ENCODE peak calls at places on chromosomes 11 and 22, in ten cellular contexts. M, K, Y, Z, S, D, N, X, P and F are unnamed samples.

GRCh38 chr22:21568207-21569075 is 927 bp downstream of the UBE2L3 start:
- DNase-seq in M (no peak), K (no peak), Y (no peak), Z (no peak), S (peak; percentile 57), D (no peak), N (no peak), X (no peak), P (no peak), F (no peak)

GRCh38 chr22:32693102-32693501 is 108.4 kb upstream of the TIMP3 start:
- DNase-seq in M (no peak), K (no peak), Y (no peak), Z (no peak), S (no peak), D (no peak), N (no peak), X (no peak), P (no peak), F (no peak)

GRCh38 chr22:22855085-22855484 is 32.5 kb upstream of the IGLL5 start:
- DNase-seq in M (no peak), K (no peak), Y (no peak), Z (no peak), S (no peak), D (no peak), N (no peak), X (no peak), P (no peak), F (no peak)

GRCh38 chr11:1858576-1858975 is 5.7 kb downstream of the LSP1 start:
- DNase-seq in M (no peak), K (no peak), Y (no peak), Z (no peak), S (no peak), D (no peak), N (no peak), X (no peak), P (no peak), F (no peak)

GRCh38 chr11:95299078-95299611 is 68.1 kb upstream of the SESN3 start:
- DNase-seq in M (no peak), K (peak; percentile 54), Y (no peak), Z (no peak), S (no peak), D (no peak), N (no peak), X (no peak), P (no peak), F (peak; percentile 59)

GRCh38 chr11:9752091-9752490 is 88.2 kb downstream of the SWAP70 start:
- DNase-seq in M (no peak), K (no peak), Y (no peak), Z (peak; percentile 35), S (no peak), D (no peak), N (no peak), X (no peak), P (no peak), F (no peak)

GRCh38 chr22:37733625-37734401 is 37.0 kb downstream of the TRIOBP start:
- DNase-seq in M (no peak), K (no peak), Y (no peak), Z (no peak), S (peak; percentile 31), D (no peak), N (no peak), X (no peak), P (no peak), F (no peak)

GRCh38 chr11:83317757-83318548 is 31.8 kb upstream of the CCDC90B start:
- DNase-seq in M (no peak), K (no peak), Y (no peak), Z (no peak), S (no peak), D (no peak), N (no peak), X (no peak), P (no peak), F (no peak)

GRCh38 chr11:110490886-110491285 is 61.1 kb downstream of the FDX1 start:
- DNase-seq in M (no peak), K (no peak), Y (no peak), Z (peak; percentile 31), S (no peak), D (no peak), N (no peak), X (no peak), P (no peak), F (no peak)

GRCh38 chr22:46465793-46466192 is 71.6 kb downstream of the CELSR1 start:
- DNase-seq in M (no peak), K (no peak), Y (no peak), Z (no peak), S (no peak), D (no peak), N (no peak), X (no peak), P (no peak), F (no peak)

GRCh38 chr11:46902694-46903093 is 15.7 kb downstream of the LRP4 start:
- DNase-seq in M (no peak), K (no peak), Y (no peak), Z (no peak), S (no peak), D (no peak), N (no peak), X (no peak), P (no peak), F (no peak)